ENCODE peak calls at places on chromosomes 11 and 22, in ten cellular contexts. J, X, S, Q, E, H, Y, B, V and G are unnamed samples.

GRCh38 chr11:90496722-90497121 is 273.9 kb upstream of the CHORDC1 start:
- DNase-seq in J (no peak), X (no peak), S (no peak), Q (no peak), E (no peak), H (no peak), Y (no peak), B (no peak), V (no peak), G (no peak)

GRCh38 chr22:27866136-27867091 is 52.6 kb downstream of the PITPNB start:
- DNase-seq in J (no peak), X (peak), S (no peak), Q (no peak), E (no peak), H (no peak), Y (peak), B (no peak), V (no peak), G (no peak)

GRCh38 chr11:131234146-131234680 is 136.2 kb upstream of the NTM start:
- DNase-seq in J (no peak), X (no peak), S (no peak), Q (no peak), E (no peak), H (no peak), Y (no peak), B (no peak), V (no peak), G (no peak)

GRCh38 chr11:71995726-71996291 is 2.9 kb upstream of the IL18BP start:
- DNase-seq in J (no peak), X (no peak), S (no peak), Q (no peak), E (no peak), H (no peak), Y (no peak), B (no peak), V (no peak), G (no peak)

GRCh38 chr11:128731041-128731663 is 37.3 kb downstream of the FLI1 start:
- DNase-seq in J (no peak), X (no peak), S (no peak), Q (no peak), E (peak), H (no peak), Y (no peak), B (no peak), V (no peak), G (no peak)

GRCh38 chr11:88538088-88538487 is 200.6 kb upstream of the CTSC start:
- DNase-seq in J (no peak), X (no peak), S (no peak), Q (no peak), E (no peak), H (no peak), Y (peak), B (no peak), V (no peak), G (no peak)

GRCh38 chr11:65588199-65589054 is 7.2 kb downstream of the KCNK7 start:
- DNase-seq in J (no peak), X (peak), S (no peak), Q (peak), E (peak), H (peak), Y (no peak), B (peak), V (peak), G (no peak)

GRCh38 chr11:108768964-108769363 is 104.1 kb downstream of the DDX10 start:
- DNase-seq in J (no peak), X (no peak), S (no peak), Q (no peak), E (no peak), H (no peak), Y (no peak), B (no peak), V (no peak), G (no peak)

GRCh38 chr11:1127664-1128162 is 30.0 kb upstream of the MUC5AC start:
- DNase-seq in J (no peak), X (no peak), S (no peak), Q (no peak), E (no peak), H (no peak), Y (no peak), B (no peak), V (no peak), G (no peak)

GRCh38 chr22:30561402-30562154 is 12.9 kb downstream of the GAL3ST1 start:
- DNase-seq in J (no peak), X (no peak), S (no peak), Q (no peak), E (no peak), H (no peak), Y (no peak), B (no peak), V (no peak), G (no peak)

GRCh38 chr11:86041975-86042378 is 26.9 kb downstream of the PICALM start:
- DNase-seq in J (peak), X (peak), S (no peak), Q (peak), E (peak), H (no peak), Y (peak), B (peak), V (peak), G (peak)

GRCh38 chr11:22670803-22671202 is 4.4 kb downstream of the GAS2 start:
- DNase-seq in J (no peak), X (peak), S (no peak), Q (peak), E (no peak), H (no peak), Y (no peak), B (no peak), V (no peak), G (no peak)

GRCh38 chr11:78061921-78062311 is 1.7 kb upstream of the THRSP start:
- DNase-seq in J (no peak), X (peak), S (no peak), Q (no peak), E (no peak), H (no peak), Y (no peak), B (no peak), V (no peak), G (no peak)

GRCh38 chr11:12673924-12674570 is at the start of gene TEAD1:
- DNase-seq in J (peak), X (peak), S (peak), Q (peak), E (peak), H (peak), Y (peak), B (peak), V (peak), G (peak)

GRCh38 chr11:95512682-95513081 is 276.9 kb downstream of the FAM76B start:
- DNase-seq in J (no peak), X (peak), S (no peak), Q (peak), E (no peak), H (no peak), Y (peak), B (no peak), V (no peak), G (peak)

GRCh38 chr11:128380280-128380604 is 207.1 kb downstream of the ETS1 start:
- DNase-seq in J (no peak), X (no peak), S (no peak), Q (no peak), E (no peak), H (no peak), Y (no peak), B (no peak), V (no peak), G (no peak)

GRCh38 chr11:86670179-86670578 is 2.2 kb downstream of the ME3 start:
- DNase-seq in J (no peak), X (no peak), S (no peak), Q (no peak), E (no peak), H (no peak), Y (no peak), B (no peak), V (no peak), G (no peak)